ENCODE peak calls at places on chromosomes 11 and 22, in five cellular contexts. T, X, V, Q and O are unnamed samples.

GRCh38 chr11:80849253-80849652 is 1408.4 kb upstream of the TENM4 start:
- DNase-seq in T (no peak), X (no peak), V (no peak), Q (no peak), O (no peak)

GRCh38 chr22:37560682-37561208 is 465 bp downstream of the CDC42EP1 start:
- DNase-seq in T (no peak), X (peak; percentile 53), V (no peak), Q (peak; percentile 85), O (no peak)

GRCh38 chr11:66478823-66479740 is 1.2 kb upstream of the DPP3 start:
- DNase-seq in T (peak; percentile 29), X (peak; percentile 20), V (peak; percentile 21), Q (peak; percentile 45), O (no peak)

GRCh38 chr11:57515332-57516060 is at the start of gene SLC43A1:
- DNase-seq in T (no peak), X (peak; percentile 59), V (peak; percentile 42), Q (peak; percentile 72), O (peak; percentile 53)

GRCh38 chr11:69985654-69986420 is 92.3 kb upstream of the ANO1 start:
- DNase-seq in T (no peak), X (no peak), V (no peak), Q (no peak), O (no peak)

GRCh38 chr11:66850588-66851250 is 6.1 kb upstream of the LRFN4 start:
- DNase-seq in T (no peak), X (no peak), V (no peak), Q (no peak), O (no peak)

GRCh38 chr22:35231585-35232084 is 25.7 kb upstream of the HMGXB4 start:
- DNase-seq in T (peak; percentile 74), X (peak; percentile 55), V (peak; percentile 72), Q (peak; percentile 76), O (peak; percentile 81)

GRCh38 chr11:121485221-121485620 is 32.5 kb upstream of the SORL1-AS1 start:
- DNase-seq in T (no peak), X (no peak), V (no peak), Q (no peak), O (peak; percentile 2)

GRCh38 chr11:45225961-45226871 is 59.9 kb downstream of the SYT13 start:
- DNase-seq in T (no peak), X (no peak), V (no peak), Q (no peak), O (no peak)

GRCh38 chr22:46000081-46001027 is 23.4 kb upstream of the WNT7B start:
- DNase-seq in T (no peak), X (no peak), V (no peak), Q (no peak), O (no peak)

GRCh38 chr22:40553014-40553579 is 83.4 kb downstream of the MRTFA start:
- DNase-seq in T (no peak), X (no peak), V (no peak), Q (no peak), O (no peak)

GRCh38 chr11:33321483-33321882 is 64.3 kb downstream of the HIPK3 start:
- DNase-seq in T (no peak), X (no peak), V (no peak), Q (no peak), O (no peak)

GRCh38 chr11:21476588-21476987 is 716.3 kb upstream of the ANO5 start:
- DNase-seq in T (no peak), X (no peak), V (no peak), Q (no peak), O (no peak)

GRCh38 chr22:20968281-20968977 is 1.4 kb downstream of the AIFM3 start:
- DNase-seq in T (no peak), X (no peak), V (no peak), Q (no peak), O (no peak)

GRCh38 chr11:129593098-129593497 is 217.4 kb downstream of the BARX2 start:
- DNase-seq in T (no peak), X (no peak), V (no peak), Q (no peak), O (no peak)

GRCh38 chr11:104625246-104625645 is 273.0 kb downstream of the CASP12 start:
- DNase-seq in T (no peak), X (peak; percentile 41), V (no peak), Q (peak; percentile 60), O (no peak)

GRCh38 chr11:44275961-44276550 is 33.9 kb downstream of the ALX4 start:
- DNase-seq in T (no peak), X (no peak), V (no peak), Q (no peak), O (no peak)

GRCh38 chr11:60332923-60333322 is 5.9 kb downstream of the MS4A6E start:
- DNase-seq in T (no peak), X (no peak), V (no peak), Q (no peak), O (no peak)